ENCODE peak calls at places on chromosomes 7 and 10, in eight cellular contexts. Y, D, J, K, F, M, N and O are unnamed samples.

GRCh38 chr10:113999520-113999919 is 44.1 kb upstream of the ADRB1 start:
- DNase-seq in Y (no peak), D (no peak), J (no peak), K (no peak), F (no peak), M (no peak), N (no peak), O (no peak)

GRCh38 chr7:74097937-74098614 is 14.5 kb downstream of the LIMK1 start:
- DNase-seq in Y (peak; percentile 98), D (peak; percentile 76), J (no peak), K (no peak), F (peak; percentile 84), M (no peak), N (peak; percentile 92), O (no peak)

GRCh38 chr10:121771957-121772356 is 155.9 kb downstream of the ATE1 start:
- DNase-seq in Y (peak; percentile 41), D (no peak), J (no peak), K (no peak), F (no peak), M (no peak), N (no peak), O (no peak)

GRCh38 chr7:12256025-12256570 is 45.0 kb downstream of the TMEM106B start:
- DNase-seq in Y (peak; percentile 64), D (no peak), J (no peak), K (no peak), F (no peak), M (no peak), N (peak; percentile 2), O (no peak)

GRCh38 chr10:119028900-119029612 is 458 bp upstream of the NANOS1 start:
- DNase-seq in Y (peak; percentile 65), D (peak; percentile 84), J (peak; percentile 96), K (peak; percentile 90), F (peak; percentile 59), M (peak; percentile 95), N (peak; percentile 81), O (peak; percentile 94)

GRCh38 chr10:131418686-131419085 is 107.2 kb upstream of the TCERG1L start:
- DNase-seq in Y (no peak), D (no peak), J (no peak), K (no peak), F (no peak), M (no peak), N (no peak), O (no peak)

GRCh38 chr7:112723416-112723815 is 66.8 kb downstream of the TMEM168 start:
- DNase-seq in Y (peak; percentile 31), D (no peak), J (no peak), K (no peak), F (peak; percentile 71), M (no peak), N (peak; percentile 4), O (no peak)

GRCh38 chr7:119175916-119176627 is 951.6 kb downstream of the ANKRD7 start:
- DNase-seq in Y (peak; percentile 47), D (no peak), J (peak; percentile 8), K (no peak), F (peak; percentile 54), M (peak; percentile 19), N (peak; percentile 82), O (peak; percentile 15)

GRCh38 chr10:116132716-116133420 is 140.1 kb downstream of the GFRA1 start:
- DNase-seq in Y (no peak), D (no peak), J (no peak), K (no peak), F (no peak), M (no peak), N (no peak), O (no peak)

GRCh38 chr10:16195178-16195769 is 241.5 kb upstream of the PTER start:
- DNase-seq in Y (no peak), D (no peak), J (peak; percentile 8), K (no peak), F (no peak), M (peak; percentile 10), N (no peak), O (no peak)

GRCh38 chr7:2726316-2727018 is 38.5 kb downstream of the AMZ1 start:
- DNase-seq in Y (no peak), D (peak; percentile 9), J (no peak), K (no peak), F (no peak), M (no peak), N (no peak), O (no peak)

DNA sequence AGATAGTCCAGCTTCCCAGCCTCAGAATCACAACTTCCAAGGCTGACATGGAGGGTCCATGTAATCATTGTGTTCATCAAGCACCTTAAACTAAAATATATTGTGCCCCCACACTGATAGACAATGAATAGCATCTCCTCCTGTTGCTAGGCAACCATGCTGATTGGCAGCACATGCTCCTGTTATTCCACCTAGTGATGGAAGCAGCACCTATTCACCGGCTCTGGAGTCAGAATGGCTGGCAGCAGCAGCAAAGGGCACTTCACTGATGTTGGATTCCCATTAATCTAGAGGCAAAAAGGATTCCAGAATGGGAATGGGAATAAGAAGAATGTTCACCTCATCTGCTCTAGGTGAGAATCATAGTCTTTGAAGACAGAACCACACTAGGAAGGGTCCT is 55.0 kb downstream of the RELN start:
- DNase-seq in Y (no peak), D (no peak), J (no peak), K (no peak), F (no peak), M (no peak), N (no peak), O (no peak)
- TF ChIP-seq CTCF in Y (no peak), D (no peak), J (no peak), K (no peak), F (no peak), M (no peak), N (no peak), O (no peak)

DNA sequence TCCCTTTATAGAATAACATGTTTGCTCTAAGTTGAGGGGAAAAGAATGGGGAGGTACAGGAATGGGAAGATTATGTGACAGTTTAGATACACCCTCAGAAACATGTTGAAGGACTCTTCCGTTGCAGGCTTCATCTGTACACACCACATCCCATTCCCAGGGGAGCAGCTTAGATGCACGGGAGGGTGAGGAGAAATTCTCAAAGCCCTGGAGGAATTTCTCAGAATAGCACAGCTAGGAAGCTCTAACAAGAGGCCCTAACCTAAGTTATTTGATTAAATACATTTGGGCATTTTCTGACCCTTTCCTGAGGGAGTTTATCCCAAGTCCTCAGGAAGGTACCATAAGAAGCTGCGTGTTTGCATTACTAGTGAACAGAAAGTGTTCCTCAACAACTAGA is 660.2 kb upstream of the IGFBP3 start:
- DNase-seq in Y (no peak), D (no peak), J (no peak), K (no peak), F (no peak), M (no peak), N (no peak), O (no peak)
- TF ChIP-seq CTCF in Y (no peak), D (no peak), J (no peak), K (no peak), F (no peak), M (no peak), N (no peak), O (no peak)

GRCh38 chr10:11204355-11204879 is 186.7 kb downstream of the CELF2 start:
- DNase-seq in Y (no peak), D (no peak), J (no peak), K (no peak), F (no peak), M (no peak), N (no peak), O (no peak)
- TF ChIP-seq CTCF in Y (no peak), D (no peak), J (no peak), K (no peak), F (no peak), M (no peak), N (no peak), O (no peak)

GRCh38 chr7:67913604-67914003 is 917.0 kb downstream of the TYW1 start:
- DNase-seq in Y (peak; percentile 39), D (no peak), J (no peak), K (no peak), F (no peak), M (no peak), N (no peak), O (no peak)
- TF ChIP-seq CTCF in Y (no peak), D (no peak), J (no peak), K (no peak), F (no peak), M (no peak), N (no peak), O (no peak)

GRCh38 chr10:12184165-12184564 is 11.5 kb downstream of the NUDT5 start:
- DNase-seq in Y (no peak), D (no peak), J (no peak), K (no peak), F (no peak), M (no peak), N (no peak), O (no peak)
- TF ChIP-seq CTCF in Y (no peak), D (no peak), J (no peak), K (no peak), F (no peak), M (no peak), N (no peak), O (no peak)

DNA sequence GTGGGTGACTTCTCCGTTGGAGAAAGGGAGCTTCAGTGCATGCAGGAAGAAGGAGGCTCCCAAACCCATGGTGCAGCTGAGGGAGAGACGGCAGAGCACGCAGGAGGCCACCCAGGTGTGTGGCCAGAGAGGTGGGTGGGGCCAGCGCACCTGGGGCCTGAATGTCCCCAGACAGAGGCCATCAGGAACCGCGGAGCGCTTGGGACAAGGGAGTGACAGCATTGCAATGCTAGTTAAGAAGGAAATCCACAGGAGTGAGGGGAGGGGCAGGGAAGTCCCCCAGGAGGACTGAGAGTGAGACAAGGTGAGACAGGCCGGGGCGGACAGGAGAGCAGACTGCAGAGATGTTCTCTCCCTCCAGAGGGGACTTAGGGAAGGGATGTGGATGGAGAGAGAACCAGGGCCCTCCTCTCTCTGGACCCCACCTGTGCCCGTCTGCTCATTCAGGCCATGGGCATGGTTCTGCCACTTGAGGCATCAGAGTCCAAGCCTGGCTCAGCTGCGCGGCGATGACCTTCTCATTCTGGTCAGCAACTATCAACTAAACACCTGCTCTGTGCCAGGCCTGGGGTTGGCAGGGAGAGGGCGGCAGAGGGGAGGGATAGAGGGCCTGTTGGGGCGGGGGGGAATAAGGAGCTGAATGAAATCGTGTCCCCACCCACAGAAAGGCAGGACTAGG is 69.4 kb upstream of the COL13A1 start:
- DNase-seq in Y (no peak), D (no peak), J (no peak), K (no peak), F (no peak), M (no peak), N (no peak), O (no peak)
- TF ChIP-seq CTCF in Y (no peak), D (no peak), J (no peak), K (no peak), F (no peak), M (no peak), N (no peak), O (no peak)

DNA sequence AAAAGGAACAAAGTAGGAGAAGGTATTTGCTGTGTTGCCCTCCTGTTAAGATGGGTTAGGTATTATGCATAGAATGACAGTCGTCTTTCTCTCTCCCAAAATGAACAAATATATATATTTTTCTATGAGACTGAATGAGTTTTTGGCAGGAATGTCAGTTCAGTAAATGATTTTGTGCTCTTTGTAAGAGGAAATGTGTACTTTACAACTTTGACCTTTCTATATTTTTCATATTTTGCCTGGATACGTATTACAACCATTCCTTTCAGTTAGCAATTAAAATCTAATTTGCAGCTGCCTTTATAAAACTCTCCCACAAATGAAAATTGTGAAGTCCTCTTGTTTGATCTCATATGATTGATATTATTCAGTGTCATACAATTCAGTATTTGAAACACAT is 336.6 kb upstream of the MEOX2 start:
- DNase-seq in Y (no peak), D (no peak), J (no peak), K (no peak), F (no peak), M (no peak), N (no peak), O (no peak)
- TF ChIP-seq CTCF in Y (no peak), D (no peak), J (no peak), K (no peak), F (no peak), M (no peak), N (no peak), O (no peak)

GRCh38 chr7:35508623-35509400 is 186.1 kb downstream of the HERPUD2 start:
- DNase-seq in Y (no peak), D (no peak), J (no peak), K (no peak), F (no peak), M (no peak), N (no peak), O (no peak)
- TF ChIP-seq CTCF in Y (no peak), D (no peak), J (no peak), K (no peak), F (no peak), M (no peak), N (no peak), O (no peak)